ENCODE peak calls at places on chromosomes 4 and X, in four cellular contexts. W is astrocyte, D is psoas muscle, X is spleen. S is an unnamed sample.

GRCh38 chr4:156515295-156515694 is 456.3 kb downstream of the PDGFC start:
- DNase-seq in W (no peak), D (no peak), X (no peak), S (no peak)

GRCh38 chr4:168384437-168385141 is 66.0 kb upstream of the DDX60 start:
- DNase-seq in W (peak), D (no peak), X (no peak), S (no peak)

GRCh38 chrX:150869450-150869849 is 29.0 kb downstream of the CD99L2 start:
- DNase-seq in W (no peak), D (peak), X (no peak), S (peak)

GRCh38 chrX:76971393-76972376 is 475.5 kb upstream of the FGF16 start:
- DNase-seq in W (no peak), D (no peak), X (no peak), S (no peak)

GRCh38 chr4:108433832-108434231 is 186.5 kb upstream of the RPL34 start:
- DNase-seq in W (peak), D (no peak), X (no peak), S (no peak)

GRCh38 chrX:47068214-47068613 is 10.0 kb upstream of the RGN start:
- DNase-seq in W (no peak), D (no peak), X (no peak), S (no peak)

GRCh38 chr4:3328814-3329663 is 36.2 kb downstream of the RGS12 start:
- DNase-seq in W (no peak), D (no peak), X (no peak), S (no peak)

GRCh38 chr4:16043820-16044554 is 39.8 kb downstream of the PROM1 start:
- DNase-seq in W (no peak), D (no peak), X (no peak), S (no peak)

GRCh38 chrX:135484636-135485289 is 35.7 kb upstream of the INTS6L start:
- DNase-seq in W (peak), D (no peak), X (no peak), S (no peak)

GRCh38 chrX:53163436-53163835 is 61.6 kb downstream of the KDM5C start:
- DNase-seq in W (no peak), D (no peak), X (no peak), S (no peak)

GRCh38 chrX:16838202-16839066 is 31.7 kb downstream of the RBBP7 start:
- DNase-seq in W (peak), D (peak), X (no peak), S (no peak)

GRCh38 chr4:39928538-39928937 is 49.2 kb downstream of the PDS5A start:
- DNase-seq in W (no peak), D (no peak), X (no peak), S (no peak)

GRCh38 chr4:82394896-82395295 is 21.1 kb upstream of the HNRNPD start:
- DNase-seq in W (no peak), D (no peak), X (no peak), S (no peak)

GRCh38 chrX:154046262-154046771 is 26.6 kb upstream of the IRAK1 start:
- DNase-seq in W (peak), D (no peak), X (no peak), S (peak)

GRCh38 chr4:97475621-97476020 is 667.7 kb downstream of the STPG2 start:
- DNase-seq in W (no peak), D (no peak), X (no peak), S (no peak)

GRCh38 chr4:145541266-145541770 is 59.7 kb downstream of the SMAD1 start:
- DNase-seq in W (no peak), D (no peak), X (no peak), S (no peak)

GRCh38 chr4:179029683-179030082 is 1587.4 kb upstream of the AGA start:
- DNase-seq in W (no peak), D (no peak), X (no peak), S (no peak)

GRCh38 chr4:128516568-128516967 is 229.0 kb upstream of the PGRMC2 start:
- DNase-seq in W (peak), D (no peak), X (no peak), S (no peak)

GRCh38 chrX:15358533-15358932 is 23.2 kb upstream of the PIGA start:
- DNase-seq in W (no peak), D (no peak), X (no peak), S (no peak)

GRCh38 chrX:101057095-101057714 is 5.3 kb upstream of the TRMT2B start:
- DNase-seq in W (peak), D (no peak), X (no peak), S (no peak)

GRCh38 chrX:49042581-49043219 is 457 bp downstream of the TFE3 start:
- DNase-seq in W (no peak), D (no peak), X (no peak), S (no peak)

GRCh38 chr4:177611974-177612664 is 169.9 kb upstream of the AGA start:
- DNase-seq in W (no peak), D (no peak), X (no peak), S (no peak)

GRCh38 chr4:107997001-107997788 is 7.5 kb downstream of the HADH start:
- DNase-seq in W (peak), D (no peak), X (no peak), S (no peak)

GRCh38 chrX:70231666-70232065 is 2.8 kb upstream of the AWAT1 start:
- DNase-seq in W (no peak), D (no peak), X (no peak), S (no peak)

GRCh38 chr4:140133576-140133975 is 20.4 kb downstream of the MAML3 start:
- DNase-seq in W (no peak), D (no peak), X (no peak), S (no peak)

GRCh38 chrX:85243155-85243554 is 424 bp downstream of the SATL1 start:
- DNase-seq in W (no peak), D (no peak), X (no peak), S (no peak)
- H3K4me3 ChIP-seq in W (peak), D (peak), X (peak), S (peak)

GRCh38 chr4:115152081-115152480 is 38.7 kb upstream of the NDST4 start:
- DNase-seq in W (no peak), D (no peak), X (no peak), S (no peak)

GRCh38 chr4:115159141-115159540 is 45.7 kb upstream of the NDST4 start:
- DNase-seq in W (peak), D (no peak), X (no peak), S (no peak)

GRCh38 chr4:115154826-115155225 is 41.4 kb upstream of the NDST4 start:
- DNase-seq in W (no peak), D (no peak), X (no peak), S (no peak)
- TF ChIP-seq CTCF in W (no peak), D (no peak), X (no peak), S (no peak)

DNA sequence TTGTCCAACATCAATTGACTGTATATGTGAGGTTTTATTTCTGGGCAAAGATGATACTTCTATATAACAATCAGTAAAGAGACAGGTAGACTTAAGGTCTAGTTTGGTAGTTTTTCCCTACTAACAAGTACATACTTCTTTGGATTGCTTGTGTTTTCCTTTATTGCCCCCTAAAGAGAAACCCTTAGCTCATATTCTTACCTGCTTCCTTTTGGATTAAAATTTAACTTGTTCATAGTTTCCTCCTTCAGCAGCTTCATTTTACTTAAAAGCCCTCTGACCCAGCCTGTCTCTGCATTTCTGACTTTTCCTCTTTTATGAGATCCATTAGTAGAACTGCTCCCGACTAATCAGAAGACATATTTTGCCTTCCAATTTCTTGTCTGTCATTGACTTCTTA is 75.7 kb upstream of the GPC4 start:
- DNase-seq in W (no peak), D (no peak), X (no peak), S (no peak)
- H3K27ac ChIP-seq in W (no peak), D (no peak), X (no peak), S (no peak)

DNA sequence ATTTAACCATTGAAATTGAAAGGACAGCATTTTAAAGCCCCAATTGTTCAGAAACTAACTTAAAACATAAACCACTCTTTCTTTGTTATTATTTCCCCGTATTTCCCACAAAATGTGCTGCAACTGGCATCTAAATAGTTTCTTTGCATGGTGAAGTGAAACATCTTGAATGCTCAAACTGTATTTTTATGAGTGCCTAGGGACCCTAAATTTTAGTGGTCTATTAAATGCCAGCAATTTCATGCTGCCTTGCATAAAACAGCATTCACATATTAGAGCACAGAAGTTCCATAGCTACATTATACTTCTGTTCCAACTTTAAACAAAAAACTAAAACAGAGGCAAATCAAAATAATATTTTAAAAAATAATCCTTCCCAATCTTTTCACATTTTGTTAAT is 5.4 kb downstream of the RAB28 start:
- DNase-seq in W (no peak), D (no peak), X (no peak), S (no peak)
- H3K4me3 ChIP-seq in W (no peak), D (no peak), X (no peak), S (no peak)

DNA sequence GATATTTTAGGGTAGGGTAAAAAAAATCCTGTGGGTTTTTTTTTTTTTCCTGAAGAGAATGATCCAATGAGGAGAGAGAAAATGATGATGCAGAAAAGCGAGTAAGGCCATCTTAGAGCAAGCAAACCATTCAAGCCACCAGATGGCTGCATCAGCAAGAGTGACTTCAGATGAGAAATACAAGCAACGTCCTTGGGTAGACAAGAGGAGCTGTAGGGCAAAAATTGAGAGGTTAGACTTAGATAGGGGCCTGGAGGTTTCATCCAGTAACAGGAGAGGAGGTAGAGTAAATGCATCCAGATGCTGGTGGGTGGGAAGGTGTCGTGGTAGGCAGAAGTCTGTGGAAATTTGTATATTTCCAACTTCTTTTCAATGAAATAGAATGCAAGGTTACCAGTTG is 14.6 kb downstream of the FTHL17 start:
- DNase-seq in W (no peak), D (no peak), X (no peak), S (no peak)
- TF ChIP-seq CTCF in W (no peak), D (no peak), X (no peak), S (no peak)

DNA sequence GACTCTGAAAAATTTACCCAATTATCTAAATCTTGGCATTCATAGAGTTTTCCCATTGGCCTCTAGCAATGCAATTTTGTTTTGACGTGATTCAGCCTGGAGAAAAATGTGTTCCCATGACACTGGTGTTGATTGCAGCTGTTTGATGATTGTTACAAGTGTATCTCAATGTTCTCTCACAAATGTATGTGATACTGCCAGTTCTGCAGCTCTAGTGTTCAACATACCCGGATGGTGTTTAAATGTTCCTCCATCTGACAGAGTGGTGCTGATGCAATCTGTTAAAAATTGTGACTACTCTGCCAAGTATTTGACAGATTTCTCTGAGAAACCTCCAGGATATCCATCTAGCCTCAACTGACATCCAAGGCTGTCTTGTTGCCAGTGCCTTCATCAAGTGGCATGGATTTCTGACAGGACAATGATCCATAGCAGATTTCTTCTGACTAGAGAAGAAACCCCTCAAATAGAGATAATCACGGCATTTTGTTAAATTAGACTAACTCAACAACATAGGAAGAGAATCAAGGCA is 657.2 kb upstream of the DIAPH2 start:
- DNase-seq in W (no peak), D (no peak), X (no peak), S (no peak)
- H3K27ac ChIP-seq in W (no peak), D (no peak), X (no peak), S (no peak)

GRCh38 chr4:113447061-113447460 is 314.5 kb downstream of the CAMK2D start:
- DNase-seq in W (peak), D (no peak), X (no peak), S (no peak)

GRCh38 chr4:113445286-113445685 is 316.3 kb downstream of the CAMK2D start:
- DNase-seq in W (peak), D (peak), X (no peak), S (no peak)

GRCh38 chr4:113446019-113446418 is 315.5 kb downstream of the CAMK2D start:
- DNase-seq in W (peak), D (no peak), X (no peak), S (no peak)

GRCh38 chr4:113442821-113443220 is 318.7 kb downstream of the CAMK2D start:
- DNase-seq in W (peak), D (no peak), X (no peak), S (no peak)

GRCh38 chr4:113444386-113444785 is 317.2 kb downstream of the CAMK2D start:
- DNase-seq in W (peak), D (no peak), X (no peak), S (no peak)
- H3K4me3 ChIP-seq in W (no peak), D (no peak), X (no peak), S (no peak)

DNA sequence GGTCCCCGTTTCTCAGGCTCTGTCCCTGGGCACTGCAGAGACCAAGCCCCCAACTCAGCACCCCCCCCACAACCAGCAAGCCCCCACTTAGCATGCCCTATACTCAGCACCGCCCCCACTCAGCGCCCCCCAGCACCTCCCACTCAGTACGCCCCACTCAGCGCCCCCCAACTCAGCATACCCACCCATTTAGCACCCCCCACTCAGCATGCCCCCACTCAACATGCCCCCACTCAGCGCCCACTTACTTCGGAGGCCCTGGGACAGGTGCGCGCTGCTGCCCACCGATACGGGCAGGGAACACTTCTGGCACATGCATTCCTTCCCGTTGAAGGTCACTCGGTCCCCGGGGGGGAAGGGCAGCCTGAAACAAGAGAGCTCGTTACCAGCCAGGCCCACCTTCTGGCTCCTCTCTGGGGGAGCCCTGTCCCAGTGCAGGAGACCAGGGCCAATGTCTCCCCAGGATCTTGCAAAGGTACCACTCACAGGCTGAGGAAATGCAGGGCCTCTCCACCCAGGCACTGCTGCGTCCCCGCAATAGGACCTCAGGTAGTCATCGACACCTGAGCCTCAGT is 70.6 kb downstream of the ABLIM2 start:
- DNase-seq in W (no peak), D (peak), X (no peak), S (no peak)
- TF ChIP-seq CTCF in W (no peak), D (no peak), X (no peak), S (no peak)

DNA sequence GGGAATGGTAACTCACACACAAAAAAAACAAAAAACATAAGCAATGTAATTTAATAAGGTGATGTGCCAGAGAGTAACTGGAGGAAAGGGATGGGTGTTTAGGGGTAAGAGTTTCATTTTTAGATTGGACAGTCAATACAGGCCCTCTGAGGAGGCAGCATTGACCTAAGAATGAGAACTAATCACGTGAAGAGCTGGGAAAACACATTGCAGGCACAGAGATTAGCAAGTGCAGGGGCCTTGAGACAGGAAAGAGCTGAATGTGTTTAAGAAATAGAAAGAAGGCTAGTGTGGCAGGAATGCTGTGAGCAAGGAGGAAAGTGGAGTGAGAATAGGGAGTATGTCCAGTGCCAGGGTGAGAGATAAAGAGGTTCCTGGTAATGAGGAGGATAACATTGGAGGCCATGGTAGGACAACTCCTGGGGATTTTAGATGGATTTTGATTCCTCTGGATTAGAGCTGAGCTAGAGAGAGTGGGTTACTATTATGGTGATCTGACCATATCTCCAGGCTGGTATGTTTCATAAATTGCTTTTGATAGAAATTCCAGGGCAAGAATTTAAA is 17.6 kb downstream of the PDLIM5 start:
- DNase-seq in W (no peak), D (no peak), X (no peak), S (no peak)
- H3K27ac ChIP-seq in W (no peak), D (peak), X (no peak), S (no peak)

S was measured in dorsolateral prefrontal cortex.